ENCODE peak calls at places on chromosomes 16 and 17, in five cellular contexts. I is endothelial cell of umbilical vein, U is IMR-90, Q is fibroblast of lung, O is neural progenitor cell. Y is an unnamed sample.

GRCh38 chr16:56848955-56849689 is 15.9 kb upstream of the SLC12A3 start:
- DNase-seq in I (peak), U (peak), Q (peak), O (no peak), Y (peak)

GRCh38 chr16:707062-707538 is 1.5 kb upstream of the FBXL16 start:
- DNase-seq in I (no peak), U (no peak), Q (no peak), O (no peak), Y (no peak)

GRCh38 chr16:86353934-86354333 is 156.4 kb upstream of the FOXF1 start:
- DNase-seq in I (no peak), U (no peak), Q (no peak), O (no peak), Y (no peak)

GRCh38 chr17:79600613-79601221 is 10.1 kb downstream of the RBFOX3 start:
- DNase-seq in I (no peak), U (no peak), Q (no peak), O (peak), Y (no peak)

GRCh38 chr17:64040201-64040600 is 19.8 kb upstream of the ICAM2 start:
- DNase-seq in I (peak), U (no peak), Q (no peak), O (no peak), Y (no peak)

GRCh38 chr17:7475764-7476422 is 3.5 kb downstream of the ZBTB4 start:
- DNase-seq in I (no peak), U (peak), Q (no peak), O (no peak), Y (peak)

GRCh38 chr17:51015145-51015558 is 105.5 kb downstream of the SPAG9 start:
- DNase-seq in I (peak), U (peak), Q (peak), O (no peak), Y (no peak)

GRCh38 chr17:10114931-10115535 is 83.4 kb downstream of the GAS7 start:
- DNase-seq in I (no peak), U (peak), Q (peak), O (no peak), Y (peak)

GRCh38 chr16:83113317-83113716 is 486.5 kb downstream of the CDH13 start:
- DNase-seq in I (peak), U (peak), Q (no peak), O (peak), Y (no peak)

GRCh38 chr17:33949100-33949499 is 306.0 kb upstream of the CCL2 start:
- DNase-seq in I (no peak), U (no peak), Q (peak), O (peak), Y (no peak)

GRCh38 chr16:89720520-89720858 is 209 bp downstream of the VPS9D1 start:
- DNase-seq in I (no peak), U (no peak), Q (peak), O (peak), Y (peak)

GRCh38 chr16:84175351-84176081 is 11.3 kb downstream of the TAF1C start:
- DNase-seq in I (peak), U (peak), Q (peak), O (peak), Y (no peak)

GRCh38 chr16:17770104-17770503 is 299.3 kb upstream of the XYLT1 start:
- DNase-seq in I (no peak), U (no peak), Q (no peak), O (no peak), Y (no peak)

GRCh38 chr17:28712037-28712704 is 483 bp upstream of the PROCA1 start:
- DNase-seq in I (no peak), U (no peak), Q (no peak), O (peak), Y (peak)

GRCh38 chr17:62601438-62601837 is 26.0 kb upstream of the MRC2 start:
- DNase-seq in I (no peak), U (no peak), Q (no peak), O (no peak), Y (no peak)

GRCh38 chr17:48814504-48814903 is 2.5 kb downstream of the TTLL6 start:
- DNase-seq in I (peak), U (peak), Q (peak), O (peak), Y (no peak)

GRCh38 chr17:47895254-47895855 is 681 bp upstream of the SP2 start:
- DNase-seq in I (no peak), U (peak), Q (peak), O (no peak), Y (no peak)

GRCh38 chr17:39826334-39826733 is 37.8 kb downstream of the IKZF3 start:
- DNase-seq in I (no peak), U (no peak), Q (no peak), O (no peak), Y (no peak)

GRCh38 chr17:49401971-49402491 is 12.7 kb downstream of the PHB1 start:
- DNase-seq in I (no peak), U (no peak), Q (no peak), O (peak), Y (no peak)

GRCh38 chr17:1055751-1056645 is 59.1 kb downstream of the TIMM22 start:
- DNase-seq in I (peak), U (peak), Q (peak), O (peak), Y (peak)

GRCh38 chr16:73050115-73051099 is 2.5 kb upstream of the ZFHX3 start:
- DNase-seq in I (no peak), U (no peak), Q (no peak), O (no peak), Y (no peak)

GRCh38 chr16:8851761-8852403 is 16.9 kb downstream of the CARHSP1 start:
- DNase-seq in I (no peak), U (no peak), Q (no peak), O (no peak), Y (no peak)

GRCh38 chr17:18261146-18261515 is 669 bp downstream of the MIEF2 start:
- DNase-seq in I (peak), U (peak), Q (peak), O (peak), Y (peak)

GRCh38 chr17:38466346-38467315 is 38.4 kb downstream of the ARHGAP23 start:
- DNase-seq in I (no peak), U (no peak), Q (no peak), O (no peak), Y (peak)

GRCh38 chr16:78048319-78048718 is 26.0 kb downstream of the CLEC3A start:
- DNase-seq in I (no peak), U (no peak), Q (no peak), O (no peak), Y (no peak)

GRCh38 chr16:78040396-78040795 is 18.0 kb downstream of the CLEC3A start:
- DNase-seq in I (no peak), U (no peak), Q (no peak), O (no peak), Y (no peak)

GRCh38 chr16:78045865-78046581 is 23.7 kb downstream of the CLEC3A start:
- DNase-seq in I (peak), U (peak), Q (peak), O (peak), Y (peak)
- H3K4me3 ChIP-seq in I (no peak), U (no peak), Q (no peak), O (peak), Y (no peak)

GRCh38 chr17:77325826-77326581 is 185.2 kb downstream of the SEC14L1 start:
- DNase-seq in I (no peak), U (no peak), Q (peak), O (no peak), Y (peak)
- H3K9ac ChIP-seq in I (no peak), U (no peak), Q (peak), O (no peak), Y (no peak)

DNA sequence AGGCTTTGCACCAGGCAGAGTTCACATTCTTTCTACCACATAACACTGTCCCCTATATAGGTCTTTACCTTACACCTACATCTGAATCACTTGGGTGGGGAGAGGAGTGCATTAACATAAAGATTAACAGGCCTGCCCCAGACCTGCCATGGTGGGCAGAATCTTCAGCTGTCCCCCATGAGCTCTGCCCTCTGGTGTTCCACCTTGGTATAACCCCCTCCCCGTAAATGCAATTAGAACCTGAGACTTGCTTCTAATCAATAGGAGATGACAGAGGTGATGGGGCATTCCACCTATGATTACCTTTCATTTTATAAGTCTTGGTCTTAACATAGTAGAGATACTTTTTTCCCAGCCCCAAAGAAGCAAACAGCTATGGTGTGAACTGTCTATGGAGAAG is 20.4 kb upstream of the GRIN2A start:
- DNase-seq in I (no peak), U (no peak), Q (no peak), O (no peak), Y (no peak)
- TF ChIP-seq CTCF in I (no peak), U (no peak), Q (no peak), O (peak), Y (no peak)

GRCh38 chr17:44049294-44050080 is 17.0 kb downstream of the LSM12 start:
- DNase-seq in I (no peak), U (no peak), Q (no peak), O (no peak), Y (no peak)
- H3K4me3 ChIP-seq in I (no peak), U (no peak), Q (no peak), O (no peak), Y (no peak)

DNA sequence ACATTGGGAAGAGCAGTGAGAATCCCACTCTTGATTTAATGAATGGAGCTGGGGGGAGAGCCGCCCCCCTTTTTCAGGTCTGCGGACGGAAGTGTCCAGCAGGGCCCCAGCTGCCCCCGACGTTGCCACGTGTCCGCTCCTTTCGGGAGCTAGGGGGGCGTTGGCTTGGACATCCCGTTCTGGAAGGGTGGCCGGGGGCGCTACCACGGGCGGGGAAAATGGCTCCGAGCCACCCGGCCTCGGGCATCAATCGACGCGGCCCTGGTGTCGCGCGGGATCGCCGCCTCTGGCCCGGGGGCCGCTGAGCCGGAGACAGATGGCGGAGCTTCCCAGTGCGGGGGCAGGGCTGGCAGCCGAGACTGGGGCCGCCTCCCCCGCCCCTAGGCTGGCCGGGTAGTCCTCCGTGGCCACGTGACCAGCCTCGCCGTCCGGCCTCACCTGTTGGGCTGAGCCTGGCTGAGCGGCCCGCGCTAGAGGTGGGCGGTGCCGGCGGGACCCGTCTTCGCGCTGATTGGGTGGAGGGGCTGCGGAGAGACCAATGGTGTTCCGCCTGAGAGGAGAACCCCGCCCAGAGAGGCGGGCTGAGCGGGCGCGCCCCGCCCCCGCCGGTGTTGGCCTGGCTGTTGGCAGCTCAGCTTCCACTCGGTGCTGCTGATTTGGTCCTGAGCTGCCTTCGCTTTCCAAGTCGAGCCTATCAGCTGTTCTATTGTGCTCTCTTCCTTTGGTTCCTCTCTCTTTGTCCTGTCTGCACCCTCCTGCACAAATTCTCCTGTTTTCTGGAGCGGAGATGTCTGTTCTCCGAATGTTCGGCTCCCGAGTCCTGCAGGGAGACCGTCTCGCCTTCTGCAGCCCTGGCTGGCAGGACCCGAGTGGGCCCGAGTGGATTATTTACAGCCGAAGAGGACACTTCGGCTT is 8.3 kb downstream of the HS3ST3B1 start:
- DNase-seq in I (peak), U (peak), Q (peak), O (peak), Y (peak)
- H3K9ac ChIP-seq in I (no peak), U (peak), Q (peak), O (no peak), Y (no peak)

DNA sequence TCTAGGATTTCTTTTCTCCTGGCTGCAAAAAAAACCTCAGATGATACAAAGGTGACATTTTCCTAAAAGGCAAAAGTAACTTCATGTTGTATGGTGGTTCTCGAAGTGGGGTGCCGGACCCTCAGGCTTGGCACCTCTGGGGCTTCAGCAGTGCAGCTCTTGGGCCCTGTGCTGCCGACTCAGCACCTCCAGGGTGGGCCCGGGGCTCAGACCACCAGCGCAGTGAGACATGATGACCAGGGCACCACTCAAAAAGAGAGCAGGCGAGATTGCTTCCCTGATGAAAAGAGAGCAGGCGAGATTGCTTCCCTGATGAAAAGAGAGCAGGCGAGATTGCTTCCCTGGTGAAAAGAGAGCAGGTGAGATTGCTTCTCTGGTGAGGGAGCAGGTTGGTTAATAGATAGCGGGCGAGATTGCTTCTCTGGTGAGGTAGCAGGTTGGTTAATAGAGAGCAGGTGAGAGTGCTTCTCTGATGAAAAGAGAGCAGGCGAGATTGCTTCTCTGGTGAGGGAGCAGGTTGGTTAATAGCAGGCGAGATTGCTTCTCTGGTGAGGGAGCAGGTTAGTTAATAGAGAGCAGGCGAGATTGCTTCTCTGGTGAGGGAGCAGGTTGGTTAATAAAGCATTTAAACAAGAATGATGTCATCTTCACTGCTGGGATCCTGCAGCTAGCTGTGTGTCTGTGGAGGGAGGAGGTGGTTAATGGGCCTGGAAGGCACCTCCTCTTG is 98.8 kb upstream of the ZNF750 start:
- DNase-seq in I (no peak), U (no peak), Q (no peak), O (no peak), Y (peak)
- TF ChIP-seq CTCF in I (no peak), U (no peak), Q (no peak), O (no peak), Y (no peak)

GRCh38 chr16:55479560-55480197 is 681 bp downstream of the MMP2 start:
- DNase-seq in I (peak), U (no peak), Q (no peak), O (no peak), Y (no peak)

GRCh38 chr16:55476625-55477533 is 2.1 kb upstream of the MMP2 start:
- DNase-seq in I (no peak), U (no peak), Q (no peak), O (no peak), Y (no peak)

GRCh38 chr16:55478827-55479559 is at the start of gene MMP2:
- DNase-seq in I (peak), U (peak), Q (peak), O (peak), Y (peak)

GRCh38 chr16:55482056-55482455 is 3.1 kb downstream of the MMP2 start:
- DNase-seq in I (no peak), U (peak), Q (peak), O (no peak), Y (no peak)

DNA sequence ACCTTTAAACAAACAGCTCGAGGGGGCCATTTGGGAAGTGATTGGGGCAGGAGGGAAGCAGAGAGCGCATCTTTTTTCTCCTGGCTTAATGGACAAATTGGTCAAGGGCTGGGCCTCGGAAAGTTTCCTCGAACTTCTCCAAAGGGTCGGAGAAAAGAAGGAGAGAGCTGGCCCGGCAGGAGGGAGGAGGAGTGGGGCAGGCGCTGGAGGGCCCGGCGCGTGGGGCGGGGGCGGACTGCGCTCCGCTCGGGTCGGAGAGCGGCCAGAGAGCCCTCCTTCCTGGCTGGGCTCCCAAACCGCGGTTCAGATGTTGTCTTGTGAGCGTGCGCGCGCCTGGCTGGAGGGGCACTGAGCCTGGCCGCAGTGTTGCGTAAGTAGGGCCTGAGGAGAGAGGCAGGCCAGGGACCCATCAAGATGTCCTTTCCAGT is 1.2 kb downstream of the MMP2 start:
- DNase-seq in I (peak), U (peak), Q (peak), O (peak), Y (peak)
- H3K4me3 ChIP-seq in I (peak), U (peak), Q (peak), O (peak), Y (peak)

DNA sequence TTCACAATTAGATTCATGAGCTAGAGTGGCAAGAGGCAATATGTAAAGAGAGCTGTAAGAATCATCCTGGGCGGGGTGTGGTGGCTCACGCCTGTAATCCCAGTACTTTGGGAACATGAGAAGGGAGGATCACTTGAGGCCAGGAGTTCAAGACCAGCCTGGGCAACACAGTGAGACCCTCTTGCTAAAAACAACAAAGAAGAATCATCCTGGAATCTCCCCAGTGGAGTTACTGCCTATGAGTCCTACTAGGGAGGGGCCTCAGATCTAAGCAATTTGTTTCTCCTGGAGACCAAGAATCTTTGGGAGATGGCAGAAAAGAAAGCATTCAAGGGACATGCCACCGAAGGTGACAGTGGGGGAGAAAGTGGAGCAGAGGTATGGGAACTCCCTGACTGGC is 119.1 kb downstream of the HIC1 start:
- DNase-seq in I (no peak), U (peak), Q (peak), O (no peak), Y (no peak)
- H3K9ac ChIP-seq in I (peak), U (peak), Q (peak), O (no peak), Y (peak)